ENCODE peak calls at places on chromosomes 11 and 22, in four cellular contexts. N, D, J and P are unnamed samples.

GRCh38 chr11:86571273-86571948 is 101.0 kb downstream of the ME3 start:
- DNase-seq in N (peak), D (peak), J (peak), P (peak)

GRCh38 chr22:27203276-27203660 is 545.9 kb downstream of the MIAT start:
- DNase-seq in N (no peak), D (no peak), J (no peak), P (no peak)

GRCh38 chr11:112613051-112613972 is 347.9 kb upstream of the NCAM1 start:
- DNase-seq in N (no peak), D (no peak), J (peak), P (no peak)

GRCh38 chr11:125069008-125069407 is 5.9 kb downstream of the SLC37A2 start:
- DNase-seq in N (no peak), D (peak), J (no peak), P (no peak)

GRCh38 chr11:57378166-57378565 is 2.8 kb downstream of the PRG3 start:
- DNase-seq in N (no peak), D (no peak), J (peak), P (no peak)

GRCh38 chr11:34425863-34426262 is 12.9 kb upstream of the CAT start:
- DNase-seq in N (no peak), D (no peak), J (no peak), P (no peak)

GRCh38 chr11:8356731-8357504 is 93.2 kb upstream of the LMO1 start:
- DNase-seq in N (no peak), D (no peak), J (no peak), P (no peak)

GRCh38 chr11:17839973-17840611 is 105.5 kb downstream of the KCNC1 start:
- DNase-seq in N (no peak), D (no peak), J (no peak), P (no peak)

GRCh38 chr22:19810381-19811141 is 44.1 kb downstream of the GNB1L start:
- DNase-seq in N (no peak), D (no peak), J (no peak), P (peak)

GRCh38 chr11:41716862-41717261 is 257.4 kb upstream of the LRRC4C start:
- DNase-seq in N (no peak), D (no peak), J (no peak), P (no peak)

GRCh38 chr11:69968407-69969347 is 109.4 kb upstream of the ANO1 start:
- DNase-seq in N (no peak), D (no peak), J (no peak), P (no peak)

GRCh38 chr11:126339073-126339865 is 16.2 kb upstream of the ST3GAL4 start:
- DNase-seq in N (no peak), D (no peak), J (no peak), P (no peak)

GRCh38 chr22:19213496-19214473 is 35.2 kb upstream of the SLC25A1 start:
- DNase-seq in N (no peak), D (peak), J (no peak), P (no peak)

DNA sequence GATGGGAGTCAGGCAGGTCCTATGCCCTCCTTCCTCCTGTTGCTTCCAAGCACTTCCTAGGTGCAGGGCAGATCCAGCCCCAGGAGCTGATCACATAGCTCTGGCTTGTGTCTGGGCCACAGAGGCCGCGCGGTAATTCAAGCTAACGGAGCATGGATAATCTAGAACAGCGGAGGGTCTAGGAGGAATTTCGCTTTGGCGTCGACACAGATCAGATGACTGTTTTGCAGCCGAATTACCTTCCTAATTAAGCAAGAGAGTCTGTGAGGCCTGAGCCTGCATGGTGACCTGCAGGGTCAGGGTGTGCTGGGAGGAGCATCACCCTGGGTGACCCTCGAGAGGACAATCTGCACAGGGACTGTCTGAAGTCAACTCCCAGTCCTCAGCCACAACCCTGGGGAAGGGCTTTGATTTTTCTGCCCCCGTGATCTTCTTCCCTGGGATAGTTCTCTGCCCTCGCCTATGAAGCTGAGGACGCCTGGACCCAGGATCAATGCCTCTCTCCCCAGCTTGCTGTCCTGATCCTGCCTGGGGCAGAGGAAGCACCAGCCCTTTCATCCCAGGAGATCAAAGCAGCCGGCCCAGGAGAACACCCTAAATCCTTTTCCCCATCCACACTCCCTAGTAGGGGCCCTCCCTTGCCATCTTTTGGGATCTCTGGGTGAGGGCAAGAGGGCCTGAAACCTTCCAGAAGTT is 11.0 kb downstream of the NECTIN1 start:
- DNase-seq in N (no peak), D (no peak), J (peak), P (no peak)
- TF ChIP-seq NR3C1 in N (no peak), D (no peak), J (no peak), P (no peak)

DNA sequence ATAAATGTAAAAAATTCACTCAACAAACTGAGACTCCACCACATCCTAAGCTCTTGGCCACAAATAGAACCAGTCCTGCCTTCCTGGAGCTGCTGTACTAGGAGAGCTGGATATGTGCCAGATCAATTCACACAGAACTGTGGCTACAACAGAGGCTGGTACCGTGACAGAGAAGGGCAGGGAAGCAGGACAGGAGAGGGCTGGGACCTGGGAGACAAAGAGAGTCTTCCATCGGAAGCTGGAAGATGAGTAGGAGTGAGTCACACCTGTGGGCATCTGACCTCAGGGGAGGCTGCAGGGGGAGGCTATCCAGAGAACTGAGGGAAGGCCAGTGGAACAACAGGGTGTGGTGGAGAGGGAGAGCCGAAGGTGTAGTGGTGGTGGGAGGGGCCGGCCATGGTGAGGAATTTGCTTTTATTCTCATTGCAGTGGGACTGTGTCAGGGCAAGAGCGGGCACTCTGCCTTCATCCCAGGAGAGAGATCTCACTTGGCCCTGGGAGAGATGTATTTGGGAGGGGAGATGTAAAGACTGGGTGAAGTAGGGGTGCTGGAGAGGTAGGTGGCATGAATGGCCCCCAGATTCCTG is 1.9 kb upstream of the LTBP3 start:
- DNase-seq in N (peak), D (no peak), J (peak), P (no peak)
- TF ChIP-seq NR3C1 in N (no peak), D (no peak), J (no peak), P (no peak)

GRCh38 chr11:9563196-9563730 is 10.2 kb upstream of the WEE1 start:
- DNase-seq in N (no peak), D (no peak), J (no peak), P (no peak)

GRCh38 chr11:9568161-9568853 is 5.2 kb upstream of the WEE1 start:
- DNase-seq in N (no peak), D (no peak), J (no peak), P (no peak)

GRCh38 chr11:9566561-9567063 is 6.9 kb upstream of the WEE1 start:
- DNase-seq in N (no peak), D (peak), J (no peak), P (no peak)

GRCh38 chr11:9567401-9567800 is 6.1 kb upstream of the WEE1 start:
- DNase-seq in N (no peak), D (no peak), J (no peak), P (no peak)

GRCh38 chr11:9565822-9566560 is 7.5 kb upstream of the WEE1 start:
- DNase-seq in N (peak), D (peak), J (peak), P (peak)
- TF ChIP-seq NR3C1 in N (no peak), D (no peak), J (no peak), P (no peak)

GRCh38 chr11:9765320-9766101 is 101.6 kb downstream of the SWAP70 start:
- DNase-seq in N (no peak), D (no peak), J (peak), P (peak)
- TF ChIP-seq NR3C1 in N (no peak), D (no peak), J (no peak), P (no peak)

GRCh38 chr11:83119216-83119615 is 37.7 kb upstream of the PCF11 start:
- DNase-seq in N (no peak), D (no peak), J (no peak), P (no peak)
- TF ChIP-seq NR3C1 in N (no peak), D (no peak), J (no peak), P (no peak)

GRCh38 chr11:46066335-46066734 is 54.9 kb downstream of the PHF21A start:
- DNase-seq in N (no peak), D (no peak), J (no peak), P (no peak)

GRCh38 chr11:46065681-46066080 is 55.6 kb downstream of the PHF21A start:
- DNase-seq in N (no peak), D (no peak), J (no peak), P (no peak)

GRCh38 chr11:46063138-46063537 is 58.1 kb downstream of the PHF21A start:
- DNase-seq in N (no peak), D (no peak), J (no peak), P (no peak)

GRCh38 chr11:46060013-46060412 is 61.2 kb downstream of the PHF21A start:
- DNase-seq in N (no peak), D (no peak), J (no peak), P (no peak)

GRCh38 chr11:46064221-46064620 is 57.0 kb downstream of the PHF21A start:
- DNase-seq in N (no peak), D (no peak), J (no peak), P (no peak)
- TF ChIP-seq NR3C1 in N (no peak), D (no peak), J (no peak), P (no peak)

GRCh38 chr22:21642584-21643448 is 714 bp downstream of the SDF2L1 start:
- DNase-seq in N (peak), D (peak), J (peak), P (peak)
- TF ChIP-seq NR3C1 in N (no peak), D (no peak), J (no peak), P (no peak)

DNA sequence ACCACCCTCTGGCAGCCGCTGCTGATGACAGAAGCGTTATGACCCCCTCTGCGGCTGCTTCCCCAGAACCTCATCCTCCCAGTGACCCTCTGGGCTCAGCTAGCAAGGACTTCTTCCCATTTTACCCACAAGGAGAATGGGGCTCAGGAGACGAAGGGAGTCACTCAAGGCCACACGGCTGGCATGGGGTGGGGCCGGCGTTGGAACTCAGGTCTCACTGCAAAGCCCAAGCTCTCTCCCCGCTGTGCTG is 16.8 kb upstream of the SUN2 start:
- DNase-seq in N (no peak), D (no peak), J (no peak), P (no peak)
- TF ChIP-seq NR3C1 in N (no peak), D (no peak), J (no peak), P (no peak)

GRCh38 chr11:64436025-64436424 is 77.1 kb downstream of the RPS6KA4 start:
- DNase-seq in N (no peak), D (no peak), J (no peak), P (no peak)
- TF ChIP-seq NR3C1 in N (no peak), D (no peak), J (no peak), P (no peak)

DNA sequence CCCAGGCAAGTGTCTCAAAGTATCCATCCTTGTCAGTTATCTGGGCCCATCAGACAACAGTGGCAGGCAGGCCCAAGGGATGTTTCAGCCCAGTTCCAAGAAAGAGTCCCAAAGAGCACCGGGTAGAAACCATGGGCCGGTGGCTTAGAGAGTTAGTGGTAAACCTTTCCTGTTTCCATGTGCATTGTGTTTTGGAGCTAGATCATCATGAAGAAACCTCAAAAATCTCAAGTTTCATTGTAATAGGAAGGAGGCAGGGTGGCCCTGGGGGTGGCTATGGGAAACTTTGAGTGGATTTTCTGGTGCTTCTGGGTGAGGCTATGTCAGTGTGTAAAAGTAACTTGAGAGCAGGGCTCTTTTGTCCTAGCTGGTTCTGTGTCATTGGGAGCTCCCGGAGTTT is 68.1 kb downstream of the UBASH3B start:
- DNase-seq in N (no peak), D (no peak), J (no peak), P (no peak)
- TF ChIP-seq NR3C1 in N (no peak), D (no peak), J (no peak), P (no peak)